ENCODE peak calls at places on chromosomes 13 and 19, in ten cellular contexts. K is transverse colon; Q is CD8-positive, alpha-beta T cell; P is left ventricle myocardium inferior; M is ovary; Y is PC-3; X is RWPE2; D is CD8-positive, alpha-beta memory T cell; A is heart right ventricle; F is sigmoid colon. E is an unnamed sample.

GRCh38 chr19:8206147-8207087 is 2.8 kb upstream of the CERS4 start:
- DNase-seq in D (no peak), M (no peak), X (no peak), Q (no peak), F (no peak), A (no peak), K (no peak), P (no peak), Y (no peak), E (peak; percentile 60)

GRCh38 chr19:12090807-12091206 is 26.3 kb downstream of the ZNF844 start:
- DNase-seq in P (peak; percentile 57), Q (peak; percentile 58), X (no peak), Y (peak; percentile 35), F (peak; percentile 72), M (peak; percentile 68), D (peak; percentile 30), A (peak; percentile 67), K (peak; percentile 58), E (peak; percentile 63)

GRCh38 chr13:30720470-30720869 is 14.9 kb upstream of the ALOX5AP start:
- DNase-seq in D (no peak), F (no peak), X (no peak), P (no peak), A (no peak), M (no peak), Q (no peak), Y (no peak), K (no peak), E (no peak)

GRCh38 chr19:37227996-37228395 is 10.0 kb downstream of the ZNF383 start:
- DNase-seq in Y (peak; percentile 6), F (no peak), A (no peak), Q (peak; percentile 28), P (no peak), D (peak; percentile 20), K (no peak), M (no peak), X (no peak), E (peak; percentile 18)

GRCh38 chr19:3095375-3096191 is 1.4 kb downstream of the GNA11 start:
- DNase-seq in K (peak; percentile 50), M (no peak), F (no peak), Q (peak; percentile 82), Y (peak; percentile 19), D (peak; percentile 45), A (no peak), X (no peak), P (no peak), E (peak; percentile 55)

GRCh38 chr13:50798923-50799322 is 44.6 kb downstream of the DLEU7 start:
- DNase-seq in F (no peak), Y (peak; percentile 40), D (no peak), M (no peak), X (no peak), A (no peak), P (no peak), Q (no peak), K (no peak), E (no peak)

GRCh38 chr19:14361824-14362223 is 19.4 kb upstream of the ADGRE5 start:
- DNase-seq in D (peak; percentile 52), A (no peak), F (no peak), X (no peak), Q (peak; percentile 47), K (no peak), M (no peak), P (no peak), Y (no peak), E (no peak)

GRCh38 chr19:35458821-35459391 is 10.8 kb downstream of the FFAR2 start:
- DNase-seq in X (no peak), P (no peak), A (no peak), D (no peak), Q (no peak), K (no peak), F (no peak), Y (no peak), M (no peak), E (peak; percentile 76)

GRCh38 chr19:1213391-1214286 is 8.1 kb downstream of the STK11 start:
- DNase-seq in X (peak; percentile 81), F (peak; percentile 91), A (peak; percentile 71), P (peak; percentile 60), K (peak; percentile 78), Q (peak; percentile 35), Y (no peak), M (peak; percentile 49), D (peak; percentile 36), E (peak; percentile 77)

GRCh38 chr19:1216756-1217155 is 11.2 kb downstream of the STK11 start:
- DNase-seq in X (no peak), Q (no peak), D (no peak), A (no peak), Y (no peak), M (no peak), F (no peak), K (no peak), P (no peak), E (peak; percentile 43)

GRCh38 chr19:1217366-1217765 is 11.8 kb downstream of the STK11 start:
- DNase-seq in P (no peak), Q (no peak), Y (no peak), X (no peak), A (no peak), D (no peak), K (no peak), F (no peak), M (no peak), E (no peak)

GRCh38 chr19:1214299-1214861 is 8.8 kb downstream of the STK11 start:
- DNase-seq in X (peak; percentile 24), A (no peak), M (no peak), D (no peak), P (no peak), F (no peak), K (no peak), Q (no peak), Y (no peak), E (peak; percentile 40)

DNA sequence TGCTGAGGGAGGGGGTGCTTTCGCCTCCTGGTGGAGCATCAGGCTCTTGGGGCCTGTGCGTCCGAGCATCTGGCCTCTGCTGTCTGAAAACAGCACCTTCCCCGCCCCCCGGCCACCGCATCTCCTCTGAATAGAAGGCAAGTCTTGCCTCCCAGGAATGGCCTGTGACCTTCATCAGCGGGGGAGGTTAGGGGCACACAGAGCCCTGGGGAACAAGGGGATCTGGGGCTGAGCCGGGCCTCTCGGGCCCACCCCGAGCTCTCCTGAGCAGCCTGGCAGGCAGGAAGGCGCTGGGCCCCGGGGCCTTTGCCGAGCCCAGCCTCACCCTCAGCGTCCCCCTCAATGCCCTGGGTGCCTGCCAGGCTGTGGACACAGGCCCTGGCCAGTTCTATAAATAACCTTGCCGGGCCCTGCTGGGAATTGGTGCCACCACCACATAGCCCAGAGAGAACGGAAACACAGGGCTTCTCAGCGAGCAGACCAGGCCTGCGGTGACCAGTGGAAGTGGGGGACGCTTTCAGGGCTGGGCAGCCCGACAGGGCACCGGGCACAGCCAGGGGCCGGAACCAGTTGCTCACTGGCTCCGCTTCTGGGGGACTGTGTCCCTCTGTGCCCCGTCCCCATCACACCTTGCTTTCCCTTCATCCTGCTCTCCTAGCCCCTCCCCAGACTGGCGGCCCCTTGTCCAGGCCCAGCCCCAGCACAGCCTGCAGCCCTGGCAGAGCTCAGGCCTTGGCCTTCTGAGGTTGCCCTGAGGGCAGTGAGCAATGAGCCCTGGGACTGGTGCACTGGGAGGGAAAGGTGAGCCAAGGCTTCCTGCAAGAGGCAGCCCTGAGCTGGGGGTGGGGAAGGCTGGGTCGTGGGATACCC is 9.5 kb downstream of the STK11 start:
- DNase-seq in Y (peak; percentile 60), X (peak; percentile 75), M (peak; percentile 53), K (no peak), F (peak; percentile 87), A (peak; percentile 79), D (no peak), Q (no peak), P (peak; percentile 77), E (peak; percentile 80)
- H3K27ac ChIP-seq in Y (peak overlapping the region; percentile 58), X (peak overlapping the region; percentile 93), M (peak overlapping the region; percentile 36), K (peak overlapping the region; percentile 74), F (peak overlapping the region; percentile 89), A (peak overlapping the region; percentile 83), D (no peak overlapping the region), Q (no peak overlapping the region), P (peak overlapping the region; percentile 94), E (peak overlapping the region; percentile 71)

DNA sequence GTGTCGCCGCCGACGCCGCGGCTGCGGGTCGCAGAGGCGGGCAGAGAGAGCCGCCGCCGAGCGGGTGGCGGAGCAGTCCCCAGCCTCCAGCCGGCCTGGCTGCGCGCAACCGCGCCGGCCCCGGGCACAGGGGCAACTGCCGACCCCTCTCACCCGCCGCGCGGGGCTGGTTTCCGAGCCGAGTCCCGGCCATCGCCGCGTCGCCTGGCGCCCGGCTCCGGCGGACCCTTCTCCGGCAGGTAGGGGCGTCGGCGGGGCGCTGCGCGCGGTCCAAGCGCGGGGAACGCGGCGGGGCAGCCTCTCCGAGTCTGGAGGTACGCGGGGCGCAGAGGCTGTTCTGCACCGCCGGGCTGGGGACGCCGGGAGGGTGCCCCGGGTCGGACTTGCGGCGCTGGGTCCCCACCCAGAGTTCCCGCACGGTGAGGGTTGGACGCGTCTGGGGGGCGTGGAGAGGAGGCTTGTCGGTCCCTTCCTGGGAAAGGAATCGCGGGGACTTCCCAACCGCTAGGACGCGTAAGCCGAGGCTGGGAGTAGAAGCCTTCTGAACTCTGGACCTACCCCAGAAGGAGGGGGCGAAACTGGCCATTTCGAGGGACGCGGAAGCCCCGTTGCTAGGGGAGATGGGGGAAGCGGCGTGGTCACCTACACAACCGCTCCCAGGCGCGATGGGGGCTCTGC is 133.6 kb upstream of the MYO16 start:
- DNase-seq in M (no peak), Y (no peak), Q (no peak), A (no peak), F (no peak), P (no peak), K (no peak), X (no peak), D (no peak), E (no peak)
- H3K4me3 ChIP-seq in M (no peak overlapping the region), Y (no peak overlapping the region), Q (peak overlapping the region; percentile 16), A (peak overlapping the region; percentile 36), F (no peak overlapping the region), P (peak overlapping the region; percentile 54), K (peak overlapping the region; percentile 34), X (no peak overlapping the region), D (peak overlapping the region; percentile 41), E (no peak overlapping the region)

DNA sequence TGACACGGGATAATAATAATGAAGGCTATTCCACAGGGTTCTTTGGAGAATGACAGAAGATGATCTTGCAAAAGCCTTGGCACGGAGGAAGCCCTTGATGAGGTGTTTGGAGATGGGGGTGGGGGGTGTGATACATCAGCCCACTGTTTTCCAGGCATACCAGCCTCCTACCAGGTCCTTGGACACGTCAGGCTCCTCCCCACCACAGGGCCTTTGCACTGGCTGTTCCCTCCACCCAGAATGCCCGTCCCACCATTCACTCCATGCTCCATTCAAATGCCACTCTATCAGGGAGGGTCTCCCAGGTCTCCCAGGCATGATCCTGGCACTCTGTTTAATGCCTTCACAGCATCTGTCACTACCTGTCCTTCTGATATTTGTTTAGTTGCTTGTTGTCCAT is 2.7 kb downstream of the WIZ start:
- DNase-seq in X (no peak), P (no peak), Y (no peak), D (no peak), A (no peak), M (no peak), F (no peak), Q (no peak), K (no peak), E (no peak)
- H3K36me3 ChIP-seq in X (no peaks in the 10 kb centered on the region), P (no peaks in the 10 kb centered on the region), Y (no peaks in the 10 kb centered on the region), D (peaks cover 7% of the 10 kb centered on the region), A (no peaks in the 10 kb centered on the region), M (no peaks in the 10 kb centered on the region), F (no peaks in the 10 kb centered on the region), Q (peaks cover 4% of the 10 kb centered on the region), K (no peaks in the 10 kb centered on the region), E (no peaks in the 10 kb centered on the region)

GRCh38 chr19:52296773-52297600 is at the start of gene ZNF480:
- DNase-seq in F (peak; percentile 92), A (peak; percentile 89), P (peak; percentile 88), M (peak; percentile 91), X (peak; percentile 74), Q (peak; percentile 90), D (peak; percentile 83), K (peak; percentile 89), Y (peak; percentile 74), E (peak; percentile 95)

GRCh38 chr19:52296400-52296772 is 583 bp upstream of the ZNF480 start:
- DNase-seq in Q (no peak), M (no peak), A (no peak), K (no peak), X (no peak), P (no peak), F (no peak), D (no peak), Y (peak; percentile 11), E (no peak)

GRCh38 chr19:52291781-52292180 is 5.2 kb upstream of the ZNF480 start:
- DNase-seq in M (no peak), F (no peak), A (no peak), K (no peak), P (no peak), Y (no peak), Q (no peak), X (no peak), D (no peak), E (no peak)

GRCh38 chr19:52297601-52298358 is 811 bp downstream of the ZNF480 start:
- DNase-seq in P (no peak), Q (no peak), F (no peak), X (no peak), K (no peak), Y (no peak), D (no peak), A (no peak), M (no peak), E (no peak)
- H3K27ac ChIP-seq in P (peak overlapping the region; percentile 97), Q (peak overlapping the region; percentile 93), F (peak overlapping the region; percentile 92), X (peak overlapping the region; percentile 38), K (peak overlapping the region; percentile 97), Y (peak overlapping the region; percentile 61), D (peak overlapping the region; percentile 92), A (peak overlapping the region; percentile 87), M (peak overlapping the region; percentile 83), E (peak overlapping the region; percentile 86)